ENCODE peak calls at places on chromosomes 11 and 22, in five cellular contexts. D, I, E, R and Z are unnamed samples.
A peak's percentile ranks its signal among the peaks of the same experiment; 100 is the strongest.

GRCh38 chr11:119660166-119660720 is 68.8 kb downstream of the NECTIN1 start:
- DNase-seq in D (no peak), R (no peak), E (no peak), I (no peak), Z (no peak)

GRCh38 chr22:23034621-23035556 is 35.4 kb upstream of the GNAZ start:
- DNase-seq in I (no peak), E (no peak), D (no peak), R (no peak), Z (no peak)

GRCh38 chr22:41530612-41531421 is 13.5 kb downstream of the POLR3H start:
- DNase-seq in D (no peak), R (no peak), E (no peak), I (no peak), Z (no peak)

GRCh38 chr11:13126430-13126829 is 117.3 kb downstream of the RASSF10 start:
- DNase-seq in I (peak; percentile 90), D (no peak), R (no peak), E (no peak), Z (peak; percentile 93)

GRCh38 chr11:32088117-32088941 is 2.5 kb upstream of the RCN1 start:
- DNase-seq in I (peak; percentile 98), R (no peak), E (no peak), D (no peak), Z (peak; percentile 89)

GRCh38 chr11:96102664-96103068 is 178.8 kb upstream of the MTMR2 start:
- DNase-seq in I (peak; percentile 85), D (no peak), R (no peak), E (no peak), Z (peak; percentile 37)

GRCh38 chr22:35746946-35747703 is 29.5 kb downstream of the APOL5 start:
- DNase-seq in I (peak; percentile 59), D (no peak), R (no peak), E (no peak), Z (no peak)

GRCh38 chr22:42338502-42338901 is 68.0 kb upstream of the TCF20 start:
- DNase-seq in I (no peak), E (no peak), D (no peak), R (no peak), Z (no peak)

GRCh38 chr11:46246514-46246913 is 30.9 kb upstream of the CREB3L1 start:
- DNase-seq in I (peak; percentile 82), D (no peak), E (no peak), R (no peak), Z (peak; percentile 76)

GRCh38 chr11:61272731-61273130 is 22.4 kb downstream of the VWCE start:
- DNase-seq in I (no peak), R (no peak), E (no peak), D (no peak), Z (no peak)

GRCh38 chr11:2778630-2779498 is 79.1 kb upstream of the KCNQ1OT1 start:
- DNase-seq in R (peak; percentile 2), I (peak; percentile 79), E (peak; percentile 70), D (no peak), Z (peak; percentile 66)

GRCh38 chr22:32339190-32340012 is 18.3 kb upstream of the RFPL3 start:
- DNase-seq in D (no peak), R (no peak), E (peak; percentile 45), I (no peak), Z (no peak)

GRCh38 chr11:64134963-64135362 is 30.9 kb downstream of the MACROD1 start:
- DNase-seq in I (no peak), D (no peak), E (no peak), R (no peak), Z (no peak)

GRCh38 chr11:9004310-9004945 is 627 bp upstream of the NRIP3 start:
- DNase-seq in E (no peak), I (no peak), R (peak; percentile 8), D (no peak), Z (no peak)

GRCh38 chr11:47289856-47290255 is 19.9 kb downstream of the MADD start:
- DNase-seq in E (no peak), I (no peak), R (no peak), D (no peak), Z (no peak)

GRCh38 chr11:17979770-17980371 is 33.0 kb downstream of the SERGEF start:
- DNase-seq in D (peak; percentile 16), E (no peak), I (peak; percentile 39), R (peak; percentile 27), Z (no peak)

GRCh38 chr11:14193644-14194043 is 165.3 kb downstream of the RRAS2 start:
- DNase-seq in D (no peak), R (no peak), I (no peak), E (no peak), Z (no peak)

GRCh38 chr11:125370561-125371389 is 125.3 kb downstream of the FEZ1 start:
- DNase-seq in R (no peak), E (no peak), I (no peak), D (no peak), Z (no peak)

GRCh38 chr11:36751251-36751839 is 153.3 kb upstream of the RAG2 start:
- DNase-seq in R (no peak), E (no peak), I (no peak), D (no peak), Z (no peak)

GRCh38 chr22:35538801-35539321 is 1.8 kb upstream of the RASD2 start:
- DNase-seq in R (no peak), D (no peak), I (no peak), E (no peak), Z (no peak)

GRCh38 chr11:44199298-44199697 is 103.8 kb downstream of the EXT2 start:
- DNase-seq in E (no peak), D (no peak), R (no peak), I (no peak), Z (no peak)

GRCh38 chr11:85791326-85791990 is 19.5 kb downstream of the SYTL2 start:
- DNase-seq in R (no peak), D (no peak), E (no peak), I (no peak), Z (peak; percentile 15)

GRCh38 chr11:94224078-94224477 is 80.3 kb upstream of the IZUMO1R start:
- DNase-seq in E (no peak), D (no peak), I (no peak), R (no peak), Z (peak; percentile 59)

GRCh38 chr22:47355776-47356432 is 593.5 kb downstream of the TBC1D22A start:
- DNase-seq in I (no peak), E (peak; percentile 31), R (no peak), D (no peak), Z (no peak)

GRCh38 chr11:109132539-109132938 is 289.5 kb upstream of the C11orf87 start:
- DNase-seq in R (no peak), E (no peak), I (no peak), D (no peak), Z (no peak)

GRCh38 chr11:127789887-127790286 is 789.3 kb upstream of the KIRREL3 start:
- DNase-seq in E (no peak), I (no peak), D (no peak), R (no peak), Z (no peak)

GRCh38 chr22:39220897-39221850 is 23.6 kb downstream of the PDGFB start:
- DNase-seq in R (no peak), D (no peak), E (no peak), I (peak; percentile 88), Z (no peak)

GRCh38 chr11:126676536-126676935 is 321.1 kb downstream of the ST3GAL4 start:
- DNase-seq in D (no peak), I (no peak), R (no peak), E (no peak), Z (no peak)

GRCh38 chr22:26952654-26953379 is 295.4 kb downstream of the MIAT start:
- DNase-seq in I (no peak), R (no peak), E (no peak), D (no peak), Z (no peak)

GRCh38 chr22:33049125-33049729 is 9.0 kb downstream of the SYN3 start:
- DNase-seq in E (no peak), D (peak; percentile 43), R (peak; percentile 44), I (peak; percentile 80), Z (peak; percentile 64)